ENCODE peak calls at places on chromosomes 4 and X, in ten cellular contexts. K is activated T-cell treated with anti-CD3 and anti-CD28 coated beads, Interleukin-2, amount 50 U/mL, for 72 hours; G is AG08396; O is activated naive CD8-positive, alpha-beta T cell treated with anti-CD3 and anti-CD28 coated beads, Interleukin-2, amount 10 ng/mL, durations not matched to agents 7 days and 5 days; J is naive B cell; Y is transverse colon; I is NCI-H2081; V is T-helper 2 cell; A is ACHN; S is endodermal cell. T is an unnamed sample.

GRCh38 chr4:159071178-159071968 is 31.5 kb upstream of the RAPGEF2 start:
- DNase-seq in Y (no peak), V (no peak), A (peak; percentile 28), J (no peak), O (no peak), G (peak; percentile 12), K (no peak), I (no peak), S (peak; percentile 78), T (no peak)

GRCh38 chr4:41752081-41752836 is 3.7 kb upstream of the PHOX2B start:
- DNase-seq in J (no peak), O (no peak), S (no peak), A (no peak), I (no peak), K (no peak), V (no peak), Y (no peak), G (no peak), T (no peak)

GRCh38 chr4:39407584-39407885 is 805 bp downstream of the KLB start:
- DNase-seq in O (no peak), A (no peak), J (no peak), Y (no peak), G (no peak), V (no peak), S (no peak), K (no peak), I (no peak), T (no peak)

GRCh38 chr4:190014771-190015537 is 12.1 kb downstream of the FRG2 start:
- DNase-seq in Y (no peak), V (no peak), A (no peak), K (peak; percentile 14), S (peak; percentile 77), G (no peak), I (no peak), O (peak; percentile 51), J (no peak), T (no peak)

GRCh38 chrX:129318375-129318774 is 204.9 kb downstream of the SMARCA1 start:
- DNase-seq in A (peak; percentile 3), Y (no peak), G (peak; percentile 5), S (peak; percentile 54), J (no peak), K (no peak), I (no peak), V (no peak), O (no peak), T (peak; percentile 6)

GRCh38 chr4:76748649-76749048 is 149.3 kb downstream of the SOWAHB start:
- DNase-seq in G (no peak), V (no peak), A (peak; percentile 54), I (no peak), J (no peak), Y (peak; percentile 63), K (peak; percentile 24), S (peak; percentile 72), O (no peak), T (no peak)

GRCh38 chr4:108370291-108370690 is 201.6 kb upstream of the LEF1 start:
- DNase-seq in I (no peak), O (peak; percentile 62), A (no peak), S (no peak), K (peak; percentile 47), V (peak; percentile 25), Y (no peak), G (no peak), J (no peak), T (no peak)

GRCh38 chrX:45070116-45071007 is 130.3 kb downstream of the DIPK2B start:
- DNase-seq in A (peak; percentile 42), V (no peak), J (peak; percentile 19), Y (no peak), K (peak; percentile 13), G (peak; percentile 21), S (no peak), O (no peak), I (peak; percentile 15), T (no peak)

GRCh38 chr4:2858451-2859217 is 15.0 kb downstream of the ADD1 start:
- DNase-seq in Y (peak; percentile 46), K (no peak), I (no peak), J (no peak), A (no peak), O (no peak), S (no peak), V (no peak), G (peak; percentile 57), T (peak; percentile 55)